ENCODE peak calls at places on chromosome 20, in six cellular contexts. Y is GM04503; J is NCI-H524; G is mammary epithelial cell; L is stimulated activated CD4-positive, alpha-beta T cell treated with anti-CD3 and anti-CD28 coated beads, Interleukin-12 subunit alpha, Interleukin-12 subunit beta, amount 100 ng/mL, for 4 hours; Z is stimulated activated CD8-positive, alpha-beta memory T cell treated with anti-CD3 and anti-CD28 coated beads, Interleukin-15, amount 100 ng/mL, for 24 hours. R is an unnamed sample.

GRCh38 chr20:5147193-5147592 is 20.4 kb downstream of the CDS2 start:
- DNase-seq in Y (no peak), J (no peak), G (no peak), L (no peak), Z (no peak), R (no peak)

GRCh38 chr20:62709537-62709905 is 885 bp downstream of the NTSR1 start:
- DNase-seq in Y (no peak), J (peak), G (no peak), L (no peak), Z (no peak), R (no peak)

GRCh38 chr20:19934792-19935491 is 82.2 kb upstream of the NAA20 start:
- DNase-seq in Y (no peak), J (peak), G (peak), L (no peak), Z (no peak), R (no peak)

GRCh38 chr20:43831496-43832065 is 83.1 kb upstream of the TOX2 start:
- DNase-seq in Y (no peak), J (no peak), G (no peak), L (no peak), Z (no peak), R (no peak)

GRCh38 chr20:20894280-20894679 is 181.8 kb upstream of the RALGAPA2 start:
- DNase-seq in Y (no peak), J (no peak), G (no peak), L (no peak), Z (no peak), R (no peak)

GRCh38 chr20:11551491-11551890 is 366.2 kb upstream of the BTBD3 start:
- DNase-seq in Y (no peak), J (no peak), G (no peak), L (no peak), Z (no peak), R (no peak)

GRCh38 chr20:49561806-49562205 is 6.1 kb downstream of the PTGIS start:
- DNase-seq in Y (no peak), J (no peak), G (no peak), L (no peak), Z (no peak), R (no peak)

GRCh38 chr20:45752747-45753146 is 30.6 kb downstream of the SPINT4 start:
- DNase-seq in Y (no peak), J (no peak), G (peak), L (no peak), Z (no peak), R (peak)

GRCh38 chr20:5180933-5181332 is 54.1 kb downstream of the CDS2 start:
- DNase-seq in Y (no peak), J (no peak), G (no peak), L (no peak), Z (no peak), R (peak)

GRCh38 chr20:38196592-38196991 is 31.5 kb upstream of the TGM2 start:
- DNase-seq in Y (peak), J (no peak), G (no peak), L (no peak), Z (no peak), R (peak)

GRCh38 chr20:50198211-50198666 is 7.6 kb downstream of the CEBPB start:
- DNase-seq in Y (no peak), J (no peak), G (no peak), L (no peak), Z (no peak), R (no peak)

GRCh38 chr20:30284533-30284932 is 972.9 kb upstream of the DEFB115 start:
- DNase-seq in Y (no peak), J (no peak), G (no peak), L (no peak), Z (no peak), R (no peak)

GRCh38 chr20:23308908-23309307 is 41.7 kb upstream of the NXT1 start:
- DNase-seq in Y (no peak), J (no peak), G (no peak), L (no peak), Z (no peak), R (no peak)

R was measured in adipocyte.